ENCODE peak calls at places on chromosomes 1 and 21, in eight cellular contexts. M is epithelial cell of esophagus; W is GM18507; R is HT1080; V is activated T-cell treated with anti-CD3 and anti-CD28 coated beads, Interleukin-2, amount 50 U/mL, for 24 hours; N is dorsolateral prefrontal cortex; Q is hepatic stellate cell; H is COR-L47. U is an unnamed sample.
A peak's percentile ranks its signal among the peaks of the same experiment; 100 is the strongest.

GRCh38 chr1:220734571-220735326 is 13.4 kb upstream of the MTARC2 start:
- DNase-seq in N (no peak), R (peak; percentile 59), W (no peak), Q (peak; percentile 51), H (no peak), M (peak; percentile 67), V (no peak), U (no peak)

GRCh38 chr1:51453010-51453409 is 66.1 kb downstream of the EPS15 start:
- DNase-seq in M (no peak), W (no peak), Q (no peak), H (no peak), R (no peak), V (no peak), N (no peak), U (no peak)

GRCh38 chr1:43930168-43930948 is 3.2 kb upstream of the ARTN start:
- DNase-seq in R (no peak), M (peak; percentile 59), Q (no peak), W (peak; percentile 33), N (no peak), H (no peak), V (no peak), U (no peak)

GRCh38 chr21:42039911-42040351 is 29.8 kb upstream of the ZBTB21 start:
- DNase-seq in M (no peak), V (no peak), R (no peak), H (no peak), N (no peak), W (no peak), Q (peak; percentile 86), U (no peak)

GRCh38 chr1:22854688-22855565 is 117.7 kb downstream of the LACTBL1 start:
- DNase-seq in H (no peak), V (no peak), W (no peak), M (no peak), Q (no peak), R (no peak), N (peak; percentile 64), U (no peak)

GRCh38 chr1:231929311-231929710 is 302.7 kb downstream of the DISC1 start:
- DNase-seq in Q (peak; percentile 45), H (no peak), W (no peak), V (no peak), M (peak; percentile 96), N (no peak), R (no peak), U (no peak)

GRCh38 chr1:22341791-22342605 is 109.7 kb upstream of the ZBTB40 start:
- DNase-seq in H (peak; percentile 71), R (no peak), N (peak; percentile 39), Q (peak; percentile 36), W (no peak), M (no peak), V (no peak), U (no peak)

GRCh38 chr1:234149217-234149616 is 224.0 kb upstream of the COA6 start:
- DNase-seq in W (no peak), Q (no peak), V (no peak), M (peak; percentile 31), N (no peak), H (no peak), R (peak; percentile 49), U (no peak)

GRCh38 chr1:164675342-164675904 is 116.4 kb downstream of the PBX1 start:
- DNase-seq in W (no peak), N (no peak), H (no peak), V (no peak), M (peak; percentile 68), Q (peak; percentile 12), R (no peak), U (no peak)

GRCh38 chr21:44699502-44700001 is 2.6 kb downstream of the KRTAP10-12 start:
- DNase-seq in R (no peak), V (no peak), M (no peak), N (no peak), W (no peak), Q (no peak), H (no peak), U (no peak)

GRCh38 chr1:183841950-183842816 is 37.3 kb downstream of the RGL1 start:
- DNase-seq in M (peak; percentile 63), W (peak; percentile 50), R (peak; percentile 69), H (no peak), N (no peak), V (no peak), Q (peak; percentile 55), U (no peak)

GRCh38 chr1:9593492-9594465 is 5.1 kb downstream of the TMEM201 start:
- DNase-seq in N (no peak), H (peak; percentile 89), R (peak; percentile 71), Q (peak; percentile 95), V (no peak), W (peak; percentile 63), M (peak; percentile 94), U (peak; percentile 56)